ENCODE peak calls at places on chromosome 9, in four cellular contexts. U, G, P and D are unnamed samples.

GRCh38 chr9:78118742-78119473 is 87.3 kb upstream of the GNAQ start:
- DNase-seq in P (no peak), U (no peak), G (no peak), D (no peak)

GRCh38 chr9:16134351-16134750 is 581.5 kb downstream of the CCDC171 start:
- DNase-seq in G (no peak), U (no peak), P (no peak), D (no peak)

GRCh38 chr9:138074516-138074915 is 196.9 kb downstream of the CACNA1B start:
- DNase-seq in P (no peak), G (no peak), U (no peak), D (no peak)

GRCh38 chr9:121498487-121499176 is 1.0 kb downstream of the GGTA1 start:
- DNase-seq in G (peak), U (peak), P (peak), D (no peak)

GRCh38 chr9:94937214-94937903 is 210.9 kb downstream of the AOPEP start:
- DNase-seq in G (no peak), P (no peak), U (no peak), D (no peak)

GRCh38 chr9:27150758-27151431 is 41.9 kb downstream of the TEK start:
- DNase-seq in G (no peak), P (no peak), U (no peak), D (no peak)

GRCh38 chr9:112334319-112334828 is 955 bp upstream of the PTBP3 start:
- DNase-seq in U (no peak), P (peak), G (no peak), D (no peak)

GRCh38 chr9:35464056-35465025 is 25.6 kb upstream of the RUSC2 start:
- DNase-seq in G (no peak), P (no peak), U (no peak), D (no peak)

GRCh38 chr9:135926402-135927194 is 19.3 kb upstream of the CAMSAP1 start:
- DNase-seq in G (no peak), P (peak), U (no peak), D (no peak)

GRCh38 chr9:74783408-74783807 is 104.3 kb downstream of the TRPM6 start:
- DNase-seq in G (no peak), P (no peak), U (no peak), D (no peak)

GRCh38 chr9:12859704-12860251 is 85.0 kb downstream of the LURAP1L start:
- DNase-seq in P (no peak), G (no peak), U (no peak), D (no peak)

GRCh38 chr9:130539473-130540223 is 39.7 kb upstream of the FUBP3 start:
- DNase-seq in P (peak), U (no peak), G (peak), D (no peak)

GRCh38 chr9:132056717-132057429 is 22.8 kb downstream of the MED27 start:
- DNase-seq in U (no peak), P (no peak), G (no peak), D (no peak)

GRCh38 chr9:123150708-123151503 is 117.4 kb downstream of the GPR21 start:
- DNase-seq in P (no peak), U (no peak), G (no peak), D (no peak)

GRCh38 chr9:82531795-82532194 is 531.1 kb downstream of the RASEF start:
- DNase-seq in P (no peak), G (no peak), U (no peak), D (no peak)

GRCh38 chr9:8078641-8079140 is 279.1 kb upstream of the DMAC1 start:
- DNase-seq in G (no peak), P (no peak), U (no peak), D (no peak)

GRCh38 chr9:137917795-137918194 is 40.2 kb downstream of the CACNA1B start:
- DNase-seq in G (no peak), U (no peak), P (no peak), D (no peak)

GRCh38 chr9:130323051-130323757 is 57.6 kb downstream of the HMCN2 start:
- DNase-seq in P (no peak), G (no peak), U (no peak), D (no peak)

GRCh38 chr9:73001860-73002259 is 49.0 kb upstream of the ALDH1A1 start:
- DNase-seq in P (no peak), G (no peak), U (no peak), D (no peak)

GRCh38 chr9:33443047-33443446 is 4.3 kb downstream of the AQP3 start:
- DNase-seq in G (no peak), P (peak), U (no peak), D (no peak)

GRCh38 chr9:124480621-124480981 is 26.6 kb downstream of the NR5A1 start:
- DNase-seq in P (peak), G (no peak), U (no peak), D (no peak)

DNA sequence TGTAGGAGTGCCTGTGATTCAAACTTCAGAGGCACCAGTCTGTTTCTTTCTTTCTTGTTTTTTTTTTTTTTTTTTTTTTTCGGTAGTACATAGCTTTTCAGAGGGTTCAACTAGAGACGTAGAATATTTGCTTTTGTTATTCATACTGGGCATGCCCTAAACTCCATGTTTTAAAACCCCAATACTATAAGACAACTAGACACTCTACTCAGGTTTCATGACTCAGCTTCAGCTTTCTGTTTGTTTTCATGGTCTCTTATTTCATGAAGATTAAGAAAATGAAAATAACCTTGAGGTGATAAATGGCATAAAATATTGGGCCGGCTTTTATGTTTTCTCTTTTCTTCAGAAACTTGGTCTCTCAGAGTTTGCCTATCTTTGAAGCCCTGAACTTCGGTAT is 2126.4 kb upstream of the ACO1 start:
- DNase-seq in G (no peak), P (no peak), U (no peak), D (no peak)
- H3K27ac ChIP-seq in G (no peak), P (no peak), U (no peak), D (no peak)

DNA sequence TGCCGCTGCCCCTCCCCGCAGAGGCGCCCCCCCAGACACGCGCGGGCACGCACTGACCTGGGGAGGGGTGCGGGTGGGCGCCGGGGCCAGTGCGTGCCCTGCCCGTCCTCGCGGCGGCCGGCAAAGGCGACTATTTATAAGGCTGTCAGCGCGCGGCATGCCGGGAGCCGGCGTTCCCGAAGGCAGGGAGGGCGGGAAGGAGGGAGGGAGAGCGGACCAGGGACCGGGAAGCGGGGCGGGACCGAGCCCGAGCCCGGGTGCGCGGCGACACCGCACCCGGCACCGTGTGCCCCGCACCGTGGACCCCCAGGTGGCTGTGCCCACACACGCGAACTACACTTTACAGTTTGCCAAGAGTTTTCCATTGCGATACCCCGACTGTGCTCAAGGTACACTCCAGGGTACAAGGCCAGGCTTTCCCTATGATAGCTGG is at the start of gene AK1:
- DNase-seq in P (peak), G (peak), U (peak), D (peak)
- TF ChIP-seq POLR2A in P (no peak), G (peak), U (no peak), D (peak)

DNA sequence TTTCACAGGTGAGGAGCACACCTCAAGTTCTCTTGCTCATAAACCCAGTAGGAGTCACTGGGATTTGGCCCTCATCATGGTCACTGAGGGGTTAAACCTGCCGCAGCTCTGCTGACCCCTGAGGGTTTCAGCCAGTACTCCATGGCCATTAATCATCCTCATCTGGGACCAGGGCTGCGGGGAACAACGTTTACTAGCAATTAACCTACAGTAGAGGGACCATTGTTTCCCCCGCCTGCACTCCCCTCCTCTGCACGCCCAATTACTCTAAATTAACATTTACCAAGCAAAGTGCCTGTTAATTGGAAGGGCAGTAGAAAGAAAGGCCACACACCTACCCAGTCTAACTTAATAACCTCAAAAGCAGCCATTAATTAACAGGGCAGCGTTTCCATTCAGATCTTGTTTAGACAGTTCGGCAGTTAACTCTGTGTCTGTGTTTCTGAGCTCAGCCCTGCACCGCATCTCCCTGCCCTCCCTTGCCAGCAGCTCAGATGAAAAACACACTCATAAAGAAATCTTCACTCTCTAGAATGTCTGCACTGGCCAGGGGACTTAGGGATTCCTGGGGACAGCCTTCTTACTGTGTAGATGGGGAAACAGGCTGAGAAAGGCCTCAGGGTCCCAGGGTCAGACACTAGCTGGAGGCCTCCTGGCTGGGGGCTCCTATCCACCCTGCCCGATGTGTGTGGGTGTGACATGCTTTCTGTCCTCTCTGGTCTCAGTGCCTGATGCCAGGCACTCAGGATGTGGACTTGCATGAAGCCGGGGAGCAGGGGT is 51.6 kb downstream of the ALG2 start:
- DNase-seq in G (no peak), P (no peak), U (no peak), D (no peak)
- TF ChIP-seq CTCF in G (no peak), P (no peak), U (no peak), D (no peak)

GRCh38 chr9:6268830-6269397 is 53.3 kb downstream of the IL33 start:
- DNase-seq in P (no peak), U (no peak), G (no peak), D (no peak)

GRCh38 chr9:6272229-6272597 is 56.0 kb upstream of the TPD52L3 start:
- DNase-seq in U (no peak), G (peak), P (peak), D (peak)

GRCh38 chr9:6277417-6277816 is 50.8 kb upstream of the TPD52L3 start:
- DNase-seq in P (no peak), U (no peak), G (no peak), D (no peak)

GRCh38 chr9:6270896-6271295 is 55.3 kb downstream of the IL33 start:
- DNase-seq in G (no peak), U (no peak), P (no peak), D (no peak)

GRCh38 chr9:6271508-6272228 is 56.1 kb downstream of the IL33 start:
- DNase-seq in G (no peak), P (no peak), U (no peak), D (no peak)
- H3K27ac ChIP-seq in G (peak), P (no peak), U (peak), D (peak)

DNA sequence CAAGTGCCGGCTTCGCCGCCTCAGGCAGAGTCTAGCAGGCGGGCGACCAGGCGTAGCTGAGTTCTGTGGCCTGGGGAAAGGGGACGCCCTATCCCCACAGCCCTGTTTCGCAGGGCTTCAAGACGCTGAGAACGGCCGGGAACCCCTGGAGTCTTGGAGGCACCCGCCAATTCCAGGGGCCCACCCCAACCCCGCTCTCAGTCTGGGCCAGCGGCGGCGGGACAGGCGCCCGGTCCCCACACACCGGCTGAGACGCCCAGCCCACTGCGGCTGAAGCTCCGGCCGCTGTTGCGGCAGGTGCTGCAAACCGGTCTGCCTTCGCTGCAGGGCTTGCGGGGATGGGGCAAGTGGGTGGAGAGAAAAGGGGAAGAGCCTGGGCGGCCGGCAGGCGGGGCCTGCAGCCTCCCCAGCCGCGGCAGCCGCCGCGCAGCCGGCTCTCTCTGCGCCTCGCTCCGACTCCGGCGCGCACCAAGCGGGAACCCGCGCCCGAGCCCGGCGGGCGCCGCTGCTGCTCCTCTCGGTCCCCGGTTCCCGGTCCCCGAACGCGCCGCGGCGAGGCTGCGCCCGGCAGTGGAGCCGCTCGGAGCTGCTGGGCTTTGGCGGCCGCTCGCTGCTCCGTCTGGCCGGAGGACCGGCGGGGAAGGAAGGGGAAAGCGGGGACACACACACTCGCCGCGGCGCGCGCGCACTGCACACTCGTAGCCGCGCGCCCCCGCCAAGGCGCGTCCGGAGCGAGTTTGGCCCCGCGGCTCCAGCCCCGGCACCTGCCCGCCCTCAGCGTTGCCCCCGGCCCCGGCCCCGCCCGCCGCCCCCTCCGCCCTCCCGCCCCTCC is at the start of gene PIP5K1B:
- DNase-seq in G (peak), P (peak), U (peak), D (no peak)
- TF ChIP-seq POLR2A in G (no peak), P (peak), U (no peak), D (no peak)

GRCh38 chr9:127438394-127438793 is 12.8 kb downstream of the RPL12 start:
- DNase-seq in P (no peak), G (no peak), U (no peak), D (no peak)

GRCh38 chr9:127437497-127438264 is 13.5 kb downstream of the ZNF79 start:
- DNase-seq in U (no peak), P (no peak), G (no peak), D (no peak)
- TF ChIP-seq CTCF in U (no peak), P (no peak), G (no peak), D (no peak)

GRCh38 chr9:7053903-7054302 is 296.1 kb downstream of the KDM4C start:
- DNase-seq in G (no peak), U (no peak), P (no peak), D (no peak)

GRCh38 chr9:7055201-7055903 is 297.6 kb downstream of the KDM4C start:
- DNase-seq in P (no peak), U (no peak), G (no peak), D (no peak)

GRCh38 chr9:7056237-7056636 is 298.5 kb downstream of the KDM4C start:
- DNase-seq in P (no peak), U (no peak), G (no peak), D (no peak)

DNA sequence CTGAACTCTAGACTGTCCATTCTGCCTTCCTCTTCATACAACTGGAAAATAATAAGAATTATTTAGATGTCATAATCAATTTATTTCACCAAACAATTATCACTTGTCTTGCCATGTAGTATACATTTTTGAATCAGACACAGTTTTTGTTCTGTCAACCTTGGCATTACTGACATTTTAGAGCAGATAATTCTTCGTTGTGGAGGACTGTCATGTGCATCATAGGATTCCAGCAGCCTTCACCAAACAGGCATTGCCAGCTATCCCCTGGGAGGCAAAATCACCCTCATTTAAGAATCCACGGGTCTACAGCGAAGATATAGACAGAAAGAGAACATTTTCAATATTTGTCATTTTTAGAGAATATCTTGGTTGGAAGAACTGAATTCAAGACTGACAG is 293.9 kb downstream of the KDM4C start:
- DNase-seq in P (no peak), G (no peak), U (no peak), D (no peak)
- H3K27ac ChIP-seq in P (no peak), G (no peak), U (no peak), D (no peak)

GRCh38 chr9:5835808-5836207 is 2.9 kb upstream of the ERMP1 start:
- DNase-seq in G (no peak), U (no peak), P (peak), D (no peak)

GRCh38 chr9:5832093-5832542 is 799 bp downstream of the ERMP1 start:
- DNase-seq in U (no peak), P (no peak), G (no peak), D (no peak)

GRCh38 chr9:5834214-5834613 is 1.3 kb upstream of the ERMP1 start:
- DNase-seq in P (no peak), U (no peak), G (no peak), D (no peak)

DNA sequence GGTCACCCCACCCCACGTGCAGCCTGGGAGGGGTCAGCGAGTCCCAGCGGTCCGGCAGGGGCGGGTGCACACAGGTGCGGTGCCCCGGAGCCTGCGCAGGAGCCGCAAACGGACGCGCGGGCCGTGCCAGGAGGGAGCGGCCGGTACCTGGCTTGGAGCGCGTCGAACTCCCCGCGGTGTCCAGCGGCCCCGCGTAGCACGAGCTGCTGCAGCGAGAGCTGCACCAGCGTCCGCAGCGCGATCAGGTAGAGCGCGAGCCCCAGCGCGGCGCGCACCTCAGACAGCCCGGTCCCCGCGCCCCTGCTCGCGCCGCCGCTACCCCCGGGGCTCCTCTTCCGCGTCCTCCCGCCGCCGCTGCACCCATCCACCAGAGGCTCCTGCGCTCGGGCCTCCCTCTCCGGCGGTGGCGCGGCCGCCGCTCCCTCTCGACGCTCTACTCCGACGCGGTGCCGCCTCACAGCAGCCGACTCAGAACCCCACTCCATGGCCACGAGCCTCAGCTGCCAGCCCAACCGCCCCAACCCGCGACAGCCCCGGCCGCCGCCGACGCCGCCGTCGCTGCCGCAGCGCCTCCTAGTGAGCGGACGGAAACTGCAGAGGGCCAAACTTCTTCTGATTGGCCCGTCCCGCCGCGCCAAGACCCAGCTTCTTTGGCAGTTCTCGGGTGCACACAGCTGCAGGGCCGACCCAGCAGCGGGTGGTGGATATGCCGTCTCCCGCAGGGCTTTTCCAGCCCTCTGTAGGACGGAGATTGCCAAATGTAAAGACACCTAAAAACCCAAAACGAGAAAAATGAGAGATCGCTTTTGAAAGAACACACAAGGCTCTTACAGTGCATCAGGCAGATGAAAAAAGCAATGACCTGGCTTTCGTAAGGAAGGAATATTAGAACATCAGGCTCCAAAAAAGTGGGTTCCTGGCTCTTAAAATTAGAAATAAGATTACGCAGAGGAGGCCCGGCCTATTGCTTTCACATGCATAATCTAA is at the start of gene ERMP1:
- DNase-seq in P (peak), G (peak), U (peak), D (peak)
- TF ChIP-seq POLR2A in P (peak), G (no peak), U (no peak), D (peak)